ENCODE peak calls at places on chromosome 2, in five cellular contexts. One of them, this sample, is unnamed.
A peak's percentile ranks its signal among the peaks of the same experiment; 100 is the strongest.

GRCh38 chr2:216777637-216778273 is 82.1 kb downstream of the TNP1 start:
- DNase-seq in PC-3: peak; percentile 92
- DNase-seq in neural progenitor cell: peak; percentile 88
- DNase-seq in GM23338: peak; percentile 96
- DNase-seq in hepatocyte: peak; percentile 73
- DNase-seq in this sample: peak; percentile 83

GRCh38 chr2:173230181-173230580 is 124.5 kb upstream of the CDCA7 start:
- DNase-seq in GM23338: no peak
- DNase-seq in PC-3: no peak
- DNase-seq in neural progenitor cell: no peak
- DNase-seq in hepatocyte: no peak
- DNase-seq in this sample: no peak

GRCh38 chr2:44623622-44624351 is 262.0 kb downstream of the CAMKMT start:
- DNase-seq in PC-3: no peak
- DNase-seq in neural progenitor cell: no peak
- DNase-seq in GM23338: peak; percentile 19
- DNase-seq in hepatocyte: no peak
- DNase-seq in this sample: no peak

GRCh38 chr2:12619975-12620374 is 96.8 kb upstream of the TRIB2 start:
- DNase-seq in PC-3: peak; percentile 80
- DNase-seq in GM23338: no peak
- DNase-seq in neural progenitor cell: no peak
- DNase-seq in hepatocyte: no peak
- DNase-seq in this sample: peak; percentile 94

GRCh38 chr2:196487426-196487825 is 152.1 kb upstream of the CCDC150 start:
- DNase-seq in PC-3: no peak
- DNase-seq in neural progenitor cell: no peak
- DNase-seq in hepatocyte: no peak
- DNase-seq in GM23338: no peak
- DNase-seq in this sample: peak; percentile 79

GRCh38 chr2:50575232-50575631 is 456.7 kb downstream of the NRXN1 start:
- DNase-seq in GM23338: peak; percentile 65
- DNase-seq in neural progenitor cell: peak; percentile 33
- DNase-seq in PC-3: no peak
- DNase-seq in hepatocyte: no peak
- DNase-seq in this sample: no peak

GRCh38 chr2:229124126-229124525 is 147.0 kb downstream of the PID1 start:
- DNase-seq in PC-3: no peak
- DNase-seq in GM23338: no peak
- DNase-seq in hepatocyte: no peak
- DNase-seq in neural progenitor cell: no peak
- DNase-seq in this sample: no peak

GRCh38 chr2:69216535-69217332 is 170.3 kb downstream of the GFPT1 start:
- DNase-seq in GM23338: no peak
- DNase-seq in hepatocyte: no peak
- DNase-seq in neural progenitor cell: no peak
- DNase-seq in PC-3: no peak
- DNase-seq in this sample: peak; percentile 42

GRCh38 chr2:197183355-197183754 is 127.2 kb downstream of the ANKRD44 start:
- DNase-seq in PC-3: peak; percentile 30
- DNase-seq in neural progenitor cell: no peak
- DNase-seq in hepatocyte: no peak
- DNase-seq in GM23338: no peak
- DNase-seq in this sample: peak; percentile 34

GRCh38 chr2:39603436-39603835 is 62.3 kb upstream of the TMEM178A start:
- DNase-seq in hepatocyte: no peak
- DNase-seq in PC-3: no peak
- DNase-seq in GM23338: no peak
- DNase-seq in neural progenitor cell: no peak
- DNase-seq in this sample: peak; percentile 67

GRCh38 chr2:85275984-85276540 is 51.7 kb downstream of the TGOLN2 start:
- DNase-seq in PC-3: no peak
- DNase-seq in GM23338: no peak
- DNase-seq in hepatocyte: no peak
- DNase-seq in neural progenitor cell: no peak
- DNase-seq in this sample: peak; percentile 63

GRCh38 chr2:96427169-96427568 is 78.0 kb downstream of the NEURL3 start:
- DNase-seq in PC-3: no peak
- DNase-seq in hepatocyte: no peak
- DNase-seq in neural progenitor cell: no peak
- DNase-seq in GM23338: no peak
- DNase-seq in this sample: no peak

GRCh38 chr2:73281244-73281643 is 3.0 kb downstream of the FBXO41 start:
- DNase-seq in PC-3: no peak
- DNase-seq in hepatocyte: no peak
- DNase-seq in neural progenitor cell: no peak
- DNase-seq in GM23338: no peak
- DNase-seq in this sample: no peak

GRCh38 chr2:179412116-179412515 is 147.5 kb upstream of the SESTD1 start:
- DNase-seq in PC-3: peak; percentile 52
- DNase-seq in neural progenitor cell: no peak
- DNase-seq in GM23338: no peak
- DNase-seq in hepatocyte: no peak
- DNase-seq in this sample: peak; percentile 46

GRCh38 chr2:179410552-179411356 is 146.1 kb upstream of the SESTD1 start:
- DNase-seq in PC-3: peak; percentile 80
- DNase-seq in neural progenitor cell: peak; percentile 83
- DNase-seq in GM23338: peak; percentile 89
- DNase-seq in hepatocyte: peak; percentile 82
- DNase-seq in this sample: peak; percentile 77
- TF ChIP-seq EZH2phosphoT487 in PC-3: no peak
- TF ChIP-seq EZH2phosphoT487 in neural progenitor cell: no peak
- TF ChIP-seq EZH2phosphoT487 in GM23338: no peak
- TF ChIP-seq EZH2phosphoT487 in hepatocyte: no peak
- TF ChIP-seq EZH2phosphoT487 in this sample: no peak

GRCh38 chr2:148967056-148967455 is 71.4 kb upstream of the LYPD6B start:
- DNase-seq in neural progenitor cell: no peak
- DNase-seq in hepatocyte: no peak
- DNase-seq in PC-3: no peak
- DNase-seq in GM23338: no peak
- DNase-seq in this sample: no peak

GRCh38 chr2:148968776-148969175 is 69.7 kb upstream of the LYPD6B start:
- DNase-seq in GM23338: no peak
- DNase-seq in PC-3: no peak
- DNase-seq in hepatocyte: no peak
- DNase-seq in neural progenitor cell: peak; percentile 24
- DNase-seq in this sample: no peak

GRCh38 chr2:148965596-148966431 is 72.7 kb upstream of the LYPD6B start:
- DNase-seq in PC-3: no peak
- DNase-seq in neural progenitor cell: no peak
- DNase-seq in GM23338: no peak
- DNase-seq in hepatocyte: no peak
- DNase-seq in this sample: no peak

GRCh38 chr2:148967484-148967883 is 71.0 kb upstream of the LYPD6B start:
- DNase-seq in PC-3: no peak
- DNase-seq in GM23338: peak; percentile 30
- DNase-seq in neural progenitor cell: peak; percentile 18
- DNase-seq in hepatocyte: no peak
- DNase-seq in this sample: no peak

GRCh38 chr2:148966432-148966758 is 72.1 kb upstream of the LYPD6B start:
- DNase-seq in hepatocyte: no peak
- DNase-seq in GM23338: no peak
- DNase-seq in neural progenitor cell: no peak
- DNase-seq in PC-3: no peak
- DNase-seq in this sample: no peak
- H2AFZ ChIP-seq in hepatocyte: no peak overlapping the region
- H2AFZ ChIP-seq in GM23338: no peak overlapping the region
- H2AFZ ChIP-seq in neural progenitor cell: no peak overlapping the region
- H2AFZ ChIP-seq in PC-3: no peak overlapping the region
- H2AFZ ChIP-seq in this sample: no peak overlapping the region

GRCh38 chr2:240387669-240388358 is 47.6 kb upstream of the GPC1 start:
- DNase-seq in PC-3: peak; percentile 96
- DNase-seq in hepatocyte: peak; percentile 69
- DNase-seq in neural progenitor cell: no peak
- DNase-seq in GM23338: no peak
- DNase-seq in this sample: peak; percentile 93
- H3K27ac ChIP-seq in PC-3: peak overlapping the region; percentile 74
- H3K27ac ChIP-seq in hepatocyte: peak overlapping the region; percentile 66
- H3K27ac ChIP-seq in neural progenitor cell: no peak overlapping the region
- H3K27ac ChIP-seq in GM23338: no peak overlapping the region
- H3K27ac ChIP-seq in this sample: peak overlapping the region; percentile 35

GRCh38 chr2:11134349-11134748 is 20.9 kb upstream of the SLC66A3 start:
- DNase-seq in hepatocyte: no peak
- DNase-seq in GM23338: no peak
- DNase-seq in neural progenitor cell: no peak
- DNase-seq in PC-3: no peak
- DNase-seq in this sample: no peak
- TF ChIP-seq EZH2phosphoT487 in hepatocyte: no peak
- TF ChIP-seq EZH2phosphoT487 in GM23338: no peak
- TF ChIP-seq EZH2phosphoT487 in neural progenitor cell: no peak
- TF ChIP-seq EZH2phosphoT487 in PC-3: no peak
- TF ChIP-seq EZH2phosphoT487 in this sample: no peak

DNA sequence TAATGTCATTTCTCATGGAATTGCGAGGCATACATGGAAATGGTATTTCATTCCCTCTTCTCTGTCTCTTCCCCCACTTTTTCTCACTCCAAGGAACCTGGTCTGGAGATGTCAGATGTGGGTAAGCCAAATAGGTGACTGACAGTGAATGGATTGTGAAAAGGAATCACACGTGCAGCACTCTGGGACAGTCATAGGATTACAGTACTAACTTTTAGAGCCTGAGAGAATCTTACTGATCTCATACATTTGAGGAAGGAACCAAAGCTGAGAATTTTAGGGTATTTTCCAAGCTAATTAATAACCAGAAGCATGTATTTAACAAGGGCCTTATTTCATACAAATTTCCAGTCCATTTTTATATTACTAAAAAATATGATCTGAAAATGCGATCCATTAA is 58.1 kb upstream of the ERBB4 start:
- DNase-seq in hepatocyte: no peak
- DNase-seq in GM23338: no peak
- DNase-seq in neural progenitor cell: no peak
- DNase-seq in PC-3: no peak
- DNase-seq in this sample: peak; percentile 14
- H2AFZ ChIP-seq in hepatocyte: no peak overlapping the region
- H2AFZ ChIP-seq in GM23338: no peak overlapping the region
- H2AFZ ChIP-seq in neural progenitor cell: no peak overlapping the region
- H2AFZ ChIP-seq in PC-3: no peak overlapping the region
- H2AFZ ChIP-seq in this sample: peak overlapping the region; percentile 1

GRCh38 chr2:133642831-133643230 is 74.6 kb upstream of the NCKAP5 start:
- DNase-seq in GM23338: no peak
- DNase-seq in neural progenitor cell: no peak
- DNase-seq in PC-3: no peak
- DNase-seq in hepatocyte: no peak
- DNase-seq in this sample: peak; percentile 49

GRCh38 chr2:133641942-133642341 is 73.7 kb upstream of the NCKAP5 start:
- DNase-seq in hepatocyte: no peak
- DNase-seq in PC-3: no peak
- DNase-seq in GM23338: no peak
- DNase-seq in neural progenitor cell: no peak
- DNase-seq in this sample: no peak

GRCh38 chr2:133640103-133640502 is 71.8 kb upstream of the NCKAP5 start:
- DNase-seq in neural progenitor cell: no peak
- DNase-seq in GM23338: no peak
- DNase-seq in PC-3: peak; percentile 23
- DNase-seq in hepatocyte: no peak
- DNase-seq in this sample: no peak

GRCh38 chr2:133643822-133644221 is 75.6 kb upstream of the NCKAP5 start:
- DNase-seq in neural progenitor cell: no peak
- DNase-seq in hepatocyte: no peak
- DNase-seq in GM23338: no peak
- DNase-seq in PC-3: no peak
- DNase-seq in this sample: no peak

GRCh38 chr2:133641497-133641896 is 73.2 kb upstream of the NCKAP5 start:
- DNase-seq in hepatocyte: peak; percentile 61
- DNase-seq in neural progenitor cell: peak; percentile 16
- DNase-seq in PC-3: peak; percentile 98
- DNase-seq in GM23338: peak; percentile 58
- DNase-seq in this sample: peak; percentile 32
- H3K27ac ChIP-seq in hepatocyte: no peak overlapping the region
- H3K27ac ChIP-seq in neural progenitor cell: no peak overlapping the region
- H3K27ac ChIP-seq in PC-3: peak overlapping the region; percentile 72
- H3K27ac ChIP-seq in GM23338: no peak overlapping the region
- H3K27ac ChIP-seq in this sample: no peak overlapping the region

This sample was measured in GM23248.